ENCODE peak calls at places on chromosomes 12 and 14, in seven cellular contexts. Q is IMR-90, H is mesenchymal stem cell, I is H1, O is trophoblast cell, S is mesendoderm, N is neuronal stem cell. C is an unnamed sample.
A peak's percentile ranks its signal among the peaks of the same experiment; 100 is the strongest.

GRCh38 chr14:56351861-56352260 is 227.7 kb upstream of the TMEM260 start:
- DNase-seq in Q (peak; percentile 92), H (peak; percentile 83), I (no peak), O (peak; percentile 84), S (peak; percentile 90), N (no peak), C (no peak)

GRCh38 chr12:11758838-11759509 is 109.5 kb downstream of the ETV6 start:
- DNase-seq in Q (peak; percentile 47), H (peak; percentile 76), I (no peak), O (no peak), S (no peak), N (no peak), C (no peak)

GRCh38 chr14:50122291-50122690 is 5.9 kb upstream of the VCPKMT start:
- DNase-seq in Q (no peak), H (no peak), I (no peak), O (no peak), S (no peak), N (no peak), C (no peak)

GRCh38 chr12:116687888-116688287 is 50.0 kb downstream of the SPRING1 start:
- DNase-seq in Q (no peak), H (no peak), I (peak; percentile 92), O (no peak), S (peak; percentile 95), N (no peak), C (peak; percentile 92)

GRCh38 chr14:76950043-76951020 is 78.2 kb downstream of the IRF2BPL start:
- DNase-seq in Q (peak; percentile 44), H (peak; percentile 48), I (no peak), O (no peak), S (no peak), N (no peak), C (no peak)

GRCh38 chr12:203462-204260 is 10.3 kb downstream of the SLC6A12 start:
- DNase-seq in Q (no peak), H (peak; percentile 34), I (peak; percentile 78), O (peak; percentile 28), S (no peak), N (peak; percentile 42), C (peak; percentile 71)

GRCh38 chr12:103560604-103561101 is 26.4 kb upstream of the STAB2 start:
- DNase-seq in Q (peak; percentile 98), H (peak; percentile 96), I (no peak), O (peak; percentile 92), S (peak; percentile 86), N (no peak), C (no peak)

GRCh38 chr12:132904718-132905328 is 17.4 kb upstream of the CHFR start:
- DNase-seq in Q (no peak), H (peak; percentile 26), I (peak; percentile 98), O (peak; percentile 68), S (peak; percentile 85), N (peak; percentile 30), C (peak; percentile 94)

GRCh38 chr12:28512876-28513275 is 322.6 kb downstream of the CCDC91 start:
- DNase-seq in Q (peak; percentile 45), H (no peak), I (no peak), O (no peak), S (no peak), N (no peak), C (no peak)

GRCh38 chr12:52201520-52201839 is 9.7 kb upstream of the KRT80 start:
- DNase-seq in Q (no peak), H (no peak), I (no peak), O (no peak), S (no peak), N (no peak), C (no peak)

GRCh38 chr14:68910540-68910939 is 68.6 kb downstream of the ACTN1 start:
- DNase-seq in Q (peak; percentile 41), H (peak; percentile 36), I (no peak), O (no peak), S (no peak), N (no peak), C (no peak)

GRCh38 chr12:77433799-77434198 is 368.4 kb upstream of the E2F7 start:
- DNase-seq in Q (peak; percentile 6), H (no peak), I (no peak), O (no peak), S (no peak), N (no peak), C (no peak)

GRCh38 chr12:112169966-112170365 is 44.6 kb downstream of the TRAFD1 start:
- DNase-seq in Q (no peak), H (no peak), I (no peak), O (no peak), S (no peak), N (no peak), C (no peak)

GRCh38 chr12:8948711-8949524 is 527 bp downstream of the M6PR start:
- DNase-seq in Q (peak; percentile 40), H (peak; percentile 83), I (peak; percentile 48), O (peak; percentile 30), S (peak; percentile 61), N (peak; percentile 17), C (peak; percentile 36)

GRCh38 chr14:36515105-36515593 is 4.9 kb downstream of the NKX2-1 start:
- DNase-seq in Q (no peak), H (no peak), I (peak; percentile 48), O (no peak), S (no peak), N (no peak), C (peak; percentile 68)

GRCh38 chr14:67137744-67138371 is 51.4 kb upstream of the GARIN2 start:
- DNase-seq in Q (peak; percentile 22), H (peak; percentile 7), I (no peak), O (no peak), S (peak; percentile 21), N (no peak), C (no peak)

GRCh38 chr12:114888458-114888857 is 204.5 kb upstream of the TBX3 start:
- DNase-seq in Q (peak; percentile 58), H (no peak), I (no peak), O (no peak), S (no peak), N (no peak), C (no peak)

GRCh38 chr12:102342281-102343006 is 137.9 kb downstream of the IGF1 start:
- DNase-seq in Q (no peak), H (no peak), I (no peak), O (no peak), S (no peak), N (no peak), C (no peak)

GRCh38 chr12:102349079-102349478 is 131.3 kb downstream of the IGF1 start:
- DNase-seq in Q (no peak), H (no peak), I (no peak), O (no peak), S (no peak), N (no peak), C (no peak)

GRCh38 chr12:102343361-102344121 is 136.8 kb downstream of the IGF1 start:
- DNase-seq in Q (peak; percentile 16), H (no peak), I (no peak), O (peak; percentile 52), S (no peak), N (peak; percentile 8), C (no peak)

GRCh38 chr12:102347761-102348160 is 132.6 kb downstream of the IGF1 start:
- DNase-seq in Q (no peak), H (no peak), I (no peak), O (no peak), S (no peak), N (no peak), C (no peak)

GRCh38 chr12:102344691-102345090 is 135.7 kb downstream of the IGF1 start:
- DNase-seq in Q (no peak), H (no peak), I (no peak), O (no peak), S (no peak), N (no peak), C (no peak)
- H3K4ac ChIP-seq in Q (no peak overlapping the region), H (no peak overlapping the region), I (no peak overlapping the region), O (no peak overlapping the region), S (no peak overlapping the region), N (no peak overlapping the region), C (no peak overlapping the region)

DNA sequence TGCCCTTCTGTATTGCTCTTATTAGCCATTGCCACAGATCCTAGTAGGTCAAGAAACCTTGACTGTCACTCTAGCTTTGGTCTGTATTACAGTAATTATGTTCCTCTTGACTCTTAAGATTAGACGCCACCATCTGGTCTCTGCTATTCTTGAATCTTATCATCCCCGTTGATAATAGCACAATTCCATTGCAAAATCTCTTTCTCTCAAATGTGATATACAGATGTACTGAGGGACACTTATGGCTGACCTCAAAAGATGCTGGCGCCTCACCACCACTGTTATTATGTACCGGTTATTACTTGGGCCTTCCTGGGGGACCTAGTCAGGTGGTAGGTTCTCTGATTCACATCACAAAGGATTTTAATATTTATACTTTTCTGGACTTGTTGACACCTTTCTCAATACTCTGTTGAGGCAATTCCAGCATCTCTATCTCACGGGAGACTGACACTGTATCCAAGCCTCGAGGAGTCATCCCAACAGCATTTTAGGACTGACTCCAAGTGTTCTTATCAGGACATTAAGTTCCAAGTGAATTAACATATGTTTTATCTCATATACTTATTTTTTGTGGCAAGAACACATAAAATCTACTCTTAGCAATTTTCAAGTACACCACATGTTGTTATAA is 21.3 kb upstream of the FAM234B start:
- DNase-seq in Q (peak; percentile 51), H (no peak), I (no peak), O (no peak), S (no peak), N (no peak), C (no peak)
- H4K8ac ChIP-seq in Q (no peak overlapping the region), H (no peak overlapping the region), I (no peak overlapping the region), O (no peak overlapping the region), S (no peak overlapping the region), N (no peak overlapping the region), C (no peak overlapping the region)

GRCh38 chr12:131611416-131612091 is 99.3 kb upstream of the SFSWAP start:
- DNase-seq in Q (no peak), H (no peak), I (no peak), O (no peak), S (no peak), N (no peak), C (no peak)

GRCh38 chr12:131613678-131614077 is 97.2 kb upstream of the SFSWAP start:
- DNase-seq in Q (no peak), H (no peak), I (no peak), O (no peak), S (no peak), N (no peak), C (no peak)

GRCh38 chr12:131612092-131612755 is 98.7 kb upstream of the SFSWAP start:
- DNase-seq in Q (no peak), H (no peak), I (no peak), O (no peak), S (no peak), N (no peak), C (no peak)

GRCh38 chr12:131610891-131611290 is 100.0 kb upstream of the SFSWAP start:
- DNase-seq in Q (no peak), H (no peak), I (no peak), O (no peak), S (no peak), N (no peak), C (no peak)

DNA sequence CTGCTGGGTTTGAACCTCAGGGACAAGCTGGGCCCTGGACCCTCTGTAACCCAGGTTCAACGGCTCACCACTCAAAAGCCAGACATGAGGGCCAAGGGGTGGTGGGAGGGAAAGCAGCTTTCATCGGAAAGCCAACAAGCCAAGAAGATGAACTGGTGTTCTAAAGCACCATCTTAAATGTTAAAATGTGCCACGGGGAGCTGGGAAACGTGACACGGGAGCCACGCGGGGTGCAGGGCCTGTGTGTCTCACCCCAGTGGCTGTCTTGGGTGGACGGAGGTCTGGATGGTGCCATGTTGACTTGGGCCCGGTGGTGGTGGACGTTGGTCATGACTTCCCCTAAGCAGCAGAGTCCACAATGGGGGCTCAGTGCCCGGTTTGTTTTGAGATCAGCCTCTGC is 97.7 kb upstream of the SFSWAP start:
- DNase-seq in Q (no peak), H (no peak), I (no peak), O (no peak), S (no peak), N (no peak), C (no peak)
- H3K4ac ChIP-seq in Q (no peak overlapping the region), H (no peak overlapping the region), I (no peak overlapping the region), O (no peak overlapping the region), S (no peak overlapping the region), N (no peak overlapping the region), C (no peak overlapping the region)

GRCh38 chr12:45560689-45561088 is 168.8 kb upstream of the ARID2 start:
- DNase-seq in Q (no peak), H (no peak), I (no peak), O (no peak), S (no peak), N (no peak), C (no peak)
- H4K8ac ChIP-seq in Q (no peak overlapping the region), H (no peak overlapping the region), I (no peak overlapping the region), O (no peak overlapping the region), S (no peak overlapping the region), N (no peak overlapping the region), C (no peak overlapping the region)